ENCODE peak calls at places on chromosomes 7 and 10, in four cellular contexts. J is neural progenitor cell, X is choroid plexus epithelial cell, D is A549. S is an unnamed sample.

GRCh38 chr7:33774762-33775523 is 130.4 kb upstream of the BMPER start:
- DNase-seq in J (no peak), X (peak), D (no peak), S (peak)

GRCh38 chr10:29746080-29746797 is 111.5 kb upstream of the SVIL start:
- DNase-seq in J (no peak), D (no peak), X (peak), S (no peak)

GRCh38 chr10:43073721-43074120 is 3.1 kb upstream of the RET start:
- DNase-seq in D (no peak), X (no peak), J (no peak), S (no peak)

GRCh38 chr10:129168660-129169059 is 298.4 kb upstream of the MGMT start:
- DNase-seq in J (no peak), D (no peak), X (no peak), S (no peak)

GRCh38 chr10:103845983-103846382 is 9.4 kb downstream of the SH3PXD2A start:
- DNase-seq in D (no peak), X (no peak), J (no peak), S (no peak)

GRCh38 chr7:145036592-145037386 is 200.9 kb upstream of the TPK1 start:
- DNase-seq in D (peak), J (peak), X (peak), S (peak)

GRCh38 chr7:34143397-34143796 is 238.1 kb downstream of the BMPER start:
- DNase-seq in D (no peak), X (peak), J (no peak), S (no peak)

GRCh38 chr10:118818621-118819221 is 64.0 kb upstream of the CACUL1 start:
- DNase-seq in X (no peak), J (no peak), D (no peak), S (no peak)

GRCh38 chr10:48509061-48509772 is 95.7 kb downstream of the ARHGAP22 start:
- DNase-seq in J (no peak), X (no peak), D (no peak), S (no peak)

GRCh38 chr7:134932707-134933370 is 53.5 kb upstream of the AGBL3 start:
- DNase-seq in J (no peak), D (no peak), X (peak), S (no peak)

GRCh38 chr10:69124558-69125121 is 662 bp downstream of the VPS26A start:
- DNase-seq in J (peak), D (peak), X (peak), S (peak)

GRCh38 chr7:80186721-80187120 is 52.1 kb downstream of the GNAI1 start:
- DNase-seq in D (no peak), X (no peak), J (no peak), S (peak)

GRCh38 chr10:58756126-58756525 is 243.5 kb downstream of the BICC1 start:
- DNase-seq in X (peak), D (no peak), J (no peak), S (peak)

GRCh38 chr10:49071221-49071761 is 44.0 kb downstream of the VSTM4 start:
- DNase-seq in D (no peak), J (no peak), X (peak), S (no peak)

GRCh38 chr7:18177815-18178660 is 150.4 kb upstream of the PRPS1L1 start:
- DNase-seq in X (peak), D (no peak), J (no peak), S (peak)

GRCh38 chr7:143323650-143324049 is 7.7 kb downstream of the CLCN1 start:
- DNase-seq in D (no peak), X (no peak), J (no peak), S (no peak)

GRCh38 chr7:2281556-2281955 is 32.7 kb downstream of the SNX8 start:
- DNase-seq in J (no peak), D (no peak), X (peak), S (peak)

GRCh38 chr10:79562135-79562756 is 2.0 kb upstream of the SFTPA2 start:
- DNase-seq in J (peak), D (peak), X (peak), S (peak)

GRCh38 chr7:120814518-120814917 is 43.4 kb downstream of the TSPAN12 start:
- DNase-seq in J (no peak), X (no peak), D (no peak), S (no peak)

GRCh38 chr7:7681191-7681935 is 37.0 kb downstream of the RPA3 start:
- DNase-seq in X (peak), D (peak), J (peak), S (peak)

GRCh38 chr10:87752571-87752970 is 65.5 kb downstream of the ATAD1 start:
- DNase-seq in X (peak), D (no peak), J (no peak), S (no peak)

GRCh38 chr10:76112826-76113150 is 681.4 kb downstream of the LRMDA start:
- DNase-seq in J (no peak), D (no peak), X (no peak), S (no peak)
- H3K4me3 ChIP-seq in J (no peak), D (no peak), X (no peak), S (no peak)

GRCh38 chr10:22657566-22658190 is 56.7 kb downstream of the PIP4K2A start:
- DNase-seq in X (peak), J (no peak), D (no peak), S (no peak)

GRCh38 chr10:22657028-22657427 is 57.4 kb downstream of the PIP4K2A start:
- DNase-seq in J (no peak), D (no peak), X (no peak), S (no peak)

GRCh38 chr10:22658745-22659410 is 55.5 kb downstream of the PIP4K2A start:
- DNase-seq in X (peak), D (no peak), J (no peak), S (no peak)

GRCh38 chr10:22655312-22655973 is 58.9 kb downstream of the PIP4K2A start:
- DNase-seq in D (peak), J (no peak), X (peak), S (no peak)

GRCh38 chr10:22656056-22656455 is 58.3 kb downstream of the PIP4K2A start:
- DNase-seq in J (no peak), D (no peak), X (no peak), S (no peak)
- H3K4me3 ChIP-seq in J (no peak), D (no peak), X (no peak), S (no peak)

GRCh38 chr10:97022616-97023015 is 163.1 kb downstream of the SLIT1 start:
- DNase-seq in X (no peak), J (no peak), D (no peak), S (no peak)

GRCh38 chr10:97023401-97024180 is 162.2 kb downstream of the SLIT1 start:
- DNase-seq in J (no peak), D (no peak), X (peak), S (no peak)

GRCh38 chr10:97025613-97026242 is 160.0 kb downstream of the SLIT1 start:
- DNase-seq in J (peak), D (peak), X (peak), S (peak)

GRCh38 chr10:97020452-97021400 is 165.0 kb downstream of the SLIT1 start:
- DNase-seq in X (peak), J (peak), D (no peak), S (peak)

DNA sequence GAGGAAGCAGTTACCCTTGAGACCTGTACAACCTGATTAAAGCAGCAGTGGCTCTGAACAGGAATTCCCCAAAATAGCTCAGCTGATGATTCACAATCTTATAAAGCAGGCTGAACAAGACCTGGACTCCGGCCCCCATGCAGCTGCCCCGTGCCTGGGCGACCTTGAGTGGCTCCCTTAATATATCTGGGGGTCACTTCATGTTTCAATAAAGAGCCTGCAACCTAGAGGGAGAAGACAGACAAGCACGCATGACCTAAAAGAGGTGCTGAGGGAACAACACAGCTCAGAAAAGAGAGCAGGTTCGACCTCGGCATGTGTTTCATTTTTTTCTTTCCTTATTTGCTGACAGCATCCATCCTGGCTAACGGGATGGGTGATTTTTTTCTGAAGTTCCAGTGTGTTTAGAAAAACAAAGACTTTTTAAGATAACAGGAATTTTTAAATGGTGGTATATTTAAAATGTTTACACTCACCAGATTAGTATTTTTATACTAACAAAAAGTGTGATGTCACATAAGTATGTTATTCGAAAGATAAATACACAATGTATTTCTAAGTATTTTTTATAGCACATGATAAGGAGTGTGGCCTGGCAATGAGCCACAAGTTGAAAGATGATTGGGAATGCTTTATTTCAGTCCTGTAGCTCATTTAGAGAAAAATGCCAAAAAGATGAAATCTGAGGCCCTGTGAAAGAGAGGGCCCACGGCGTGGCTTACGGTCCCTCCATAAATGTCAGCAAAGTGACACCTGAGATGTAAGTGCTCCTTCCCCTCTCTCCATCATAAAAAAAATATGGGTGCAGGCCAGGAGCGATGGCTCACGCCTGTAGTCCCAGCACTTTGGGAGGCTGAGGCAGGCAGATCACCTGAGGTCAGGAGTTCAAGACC is 161.3 kb downstream of the SLIT1 start:
- DNase-seq in D (peak), X (peak), J (no peak), S (peak)
- H3K4me3 ChIP-seq in D (no peak), X (peak), J (no peak), S (no peak)

DNA sequence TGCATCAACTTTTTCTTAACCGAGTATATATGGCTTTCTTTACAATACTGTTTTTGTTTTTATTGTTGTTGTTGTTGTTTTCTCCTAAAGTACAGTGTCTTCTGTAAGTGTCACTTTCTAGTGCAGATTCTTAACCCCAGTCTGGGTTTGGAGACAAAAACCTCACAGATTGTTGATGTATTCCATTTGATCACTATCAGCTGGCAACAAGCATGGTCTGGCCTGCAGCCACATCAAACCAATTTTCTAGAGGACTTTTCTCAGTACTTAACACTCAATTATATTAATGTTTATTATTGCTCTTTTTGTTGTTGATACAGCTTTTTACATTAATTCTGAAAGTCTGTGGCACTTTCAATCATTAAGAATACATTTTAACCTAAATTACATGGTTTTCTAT is 17.1 kb downstream of the LRRN3 start:
- DNase-seq in J (no peak), X (no peak), D (no peak), S (no peak)
- H3K4me3 ChIP-seq in J (no peak), X (no peak), D (no peak), S (no peak)

GRCh38 chr7:98250789-98251188 is 1.2 kb downstream of the TECPR1 start:
- DNase-seq in D (no peak), J (no peak), X (no peak), S (no peak)
- H3K4me3 ChIP-seq in D (no peak), J (peak), X (no peak), S (no peak)

GRCh38 chr10:91800192-91800591 is 2.0 kb downstream of the TNKS2 start:
- DNase-seq in J (no peak), X (no peak), D (no peak), S (no peak)
- H3K4me3 ChIP-seq in J (peak), X (peak), D (peak), S (no peak)

GRCh38 chr10:113986316-113986715 is 57.4 kb upstream of the ADRB1 start:
- DNase-seq in J (no peak), X (no peak), D (no peak), S (no peak)

GRCh38 chr10:113985342-113985844 is 58.3 kb upstream of the ADRB1 start:
- DNase-seq in J (peak), X (no peak), D (no peak), S (no peak)

GRCh38 chr10:113982296-113982695 is 61.4 kb upstream of the ADRB1 start:
- DNase-seq in J (no peak), D (no peak), X (no peak), S (no peak)

GRCh38 chr10:113982745-113983144 is 60.9 kb upstream of the ADRB1 start:
- DNase-seq in J (no peak), D (no peak), X (no peak), S (no peak)

GRCh38 chr10:113983552-113983951 is 60.1 kb upstream of the ADRB1 start:
- DNase-seq in D (no peak), J (no peak), X (no peak), S (no peak)
- H3K4me3 ChIP-seq in D (no peak), J (no peak), X (no peak), S (no peak)